ENCODE peak calls at places on chromosomes 3 and 15, in six cellular contexts. One of them, this sample, is unnamed.
A peak's percentile ranks its signal among the peaks of the same experiment; 100 is the strongest.

GRCh38 chr15:29471306-29471705 is 201.7 kb upstream of the NSMCE3 start:
- DNase-seq in germinal center: no peak
- DNase-seq in tibial nerve: no peak
- DNase-seq in ELR: no peak
- DNase-seq in GM20000: no peak
- DNase-seq in T47D: no peak
- DNase-seq in this sample: no peak

GRCh38 chr3:117303446-117303845 is 593.9 kb downstream of the TUSC7 start:
- DNase-seq in germinal center: no peak
- DNase-seq in tibial nerve: no peak
- DNase-seq in ELR: no peak
- DNase-seq in GM20000: no peak
- DNase-seq in T47D: no peak
- DNase-seq in this sample: no peak

GRCh38 chr3:64747682-64748081 is 59.9 kb upstream of the ADAMTS9 start:
- DNase-seq in germinal center: no peak
- DNase-seq in tibial nerve: no peak
- DNase-seq in ELR: no peak
- DNase-seq in GM20000: no peak
- DNase-seq in T47D: no peak
- DNase-seq in this sample: no peak

GRCh38 chr3:174398761-174399160 is 460.4 kb upstream of the NAALADL2 start:
- DNase-seq in germinal center: no peak
- DNase-seq in tibial nerve: no peak
- DNase-seq in ELR: no peak
- DNase-seq in GM20000: no peak
- DNase-seq in T47D: no peak
- DNase-seq in this sample: no peak

GRCh38 chr15:39786444-39787056 is 3.9 kb upstream of the FSIP1 start:
- DNase-seq in germinal center: peak; percentile 29
- DNase-seq in tibial nerve: no peak
- DNase-seq in ELR: peak; percentile 78
- DNase-seq in GM20000: peak; percentile 51
- DNase-seq in T47D: peak; percentile 74
- DNase-seq in this sample: peak; percentile 31

GRCh38 chr15:31327674-31328424 is 1.2 kb downstream of the KLF13 start:
- DNase-seq in germinal center: peak; percentile 60
- DNase-seq in tibial nerve: no peak
- DNase-seq in ELR: peak; percentile 45
- DNase-seq in GM20000: peak; percentile 84
- DNase-seq in T47D: peak; percentile 52
- DNase-seq in this sample: peak; percentile 49

GRCh38 chr15:64507293-64507802 is 47.0 kb downstream of the ZNF609 start:
- DNase-seq in germinal center: peak; percentile 57
- DNase-seq in tibial nerve: peak; percentile 26
- DNase-seq in ELR: peak; percentile 13
- DNase-seq in GM20000: peak; percentile 52
- DNase-seq in T47D: no peak
- DNase-seq in this sample: no peak

GRCh38 chr3:105448338-105448982 is 81.8 kb downstream of the ALCAM start:
- DNase-seq in germinal center: no peak
- DNase-seq in tibial nerve: no peak
- DNase-seq in ELR: no peak
- DNase-seq in GM20000: no peak
- DNase-seq in T47D: no peak
- DNase-seq in this sample: no peak

GRCh38 chr15:32919749-32920414 is 202.1 kb downstream of the GREM1 start:
- DNase-seq in germinal center: no peak
- DNase-seq in tibial nerve: no peak
- DNase-seq in ELR: peak; percentile 74
- DNase-seq in GM20000: no peak
- DNase-seq in T47D: no peak
- DNase-seq in this sample: no peak

GRCh38 chr15:101610628-101611000 is 41.6 kb downstream of the TM2D3 start:
- DNase-seq in germinal center: no peak
- DNase-seq in tibial nerve: no peak
- DNase-seq in ELR: no peak
- DNase-seq in GM20000: no peak
- DNase-seq in T47D: no peak
- DNase-seq in this sample: no peak

GRCh38 chr3:59411694-59412093 is 361.9 kb upstream of the CFAP20DC start:
- DNase-seq in germinal center: no peak
- DNase-seq in tibial nerve: no peak
- DNase-seq in ELR: no peak
- DNase-seq in GM20000: no peak
- DNase-seq in T47D: no peak
- DNase-seq in this sample: no peak

GRCh38 chr3:120419797-120420196 is 31.0 kb downstream of the FSTL1 start:
- DNase-seq in germinal center: no peak
- DNase-seq in tibial nerve: no peak
- DNase-seq in ELR: peak; percentile 51
- DNase-seq in GM20000: no peak
- DNase-seq in T47D: no peak
- DNase-seq in this sample: no peak

GRCh38 chr3:183298708-183299153 is 45.7 kb downstream of the B3GNT5 start:
- DNase-seq in germinal center: no peak
- DNase-seq in tibial nerve: peak; percentile 24
- DNase-seq in ELR: peak; percentile 89
- DNase-seq in GM20000: no peak
- DNase-seq in T47D: no peak
- DNase-seq in this sample: no peak

GRCh38 chr3:2262204-2262603 is 163.5 kb downstream of the CNTN4 start:
- DNase-seq in germinal center: no peak
- DNase-seq in tibial nerve: no peak
- DNase-seq in ELR: no peak
- DNase-seq in GM20000: no peak
- DNase-seq in T47D: no peak
- DNase-seq in this sample: no peak

GRCh38 chr3:129606522-129607390 is at the start of gene PLXND1:
- DNase-seq in germinal center: peak; percentile 82
- DNase-seq in tibial nerve: peak; percentile 53
- DNase-seq in ELR: peak; percentile 58
- DNase-seq in GM20000: peak; percentile 89
- DNase-seq in T47D: peak; percentile 76
- DNase-seq in this sample: peak; percentile 54

GRCh38 chr15:101206173-101206572 is 45.7 kb downstream of the CHSY1 start:
- DNase-seq in germinal center: no peak
- DNase-seq in tibial nerve: no peak
- DNase-seq in ELR: peak; percentile 74
- DNase-seq in GM20000: no peak
- DNase-seq in T47D: no peak
- DNase-seq in this sample: no peak

GRCh38 chr15:72865486-72865885 is 81.9 kb upstream of the ADPGK start:
- DNase-seq in germinal center: no peak
- DNase-seq in tibial nerve: no peak
- DNase-seq in ELR: no peak
- DNase-seq in GM20000: no peak
- DNase-seq in T47D: no peak
- DNase-seq in this sample: no peak

GRCh38 chr3:138781012-138781470 is 53.7 kb downstream of the PIK3CB start:
- DNase-seq in germinal center: no peak
- DNase-seq in tibial nerve: no peak
- DNase-seq in ELR: no peak
- DNase-seq in GM20000: no peak
- DNase-seq in T47D: peak; percentile 48
- DNase-seq in this sample: no peak

GRCh38 chr3:52403271-52403841 is 41.5 kb downstream of the SEMA3G start:
- DNase-seq in germinal center: no peak
- DNase-seq in tibial nerve: no peak
- DNase-seq in ELR: no peak
- DNase-seq in GM20000: no peak
- DNase-seq in T47D: no peak
- DNase-seq in this sample: no peak

GRCh38 chr15:68646751-68647150 is 68.0 kb downstream of the CORO2B start:
- DNase-seq in germinal center: no peak
- DNase-seq in tibial nerve: no peak
- DNase-seq in ELR: no peak
- DNase-seq in GM20000: no peak
- DNase-seq in T47D: no peak
- DNase-seq in this sample: no peak

GRCh38 chr15:81263477-81263876 is 60.5 kb downstream of the STARD5 start:
- DNase-seq in germinal center: no peak
- DNase-seq in tibial nerve: no peak
- DNase-seq in ELR: no peak
- DNase-seq in GM20000: no peak
- DNase-seq in T47D: no peak
- DNase-seq in this sample: no peak

GRCh38 chr15:43104426-43104825 is 1.4 kb downstream of the UBR1 start:
- DNase-seq in germinal center: no peak
- DNase-seq in tibial nerve: no peak
- DNase-seq in ELR: peak; percentile 12
- DNase-seq in GM20000: no peak
- DNase-seq in T47D: no peak
- DNase-seq in this sample: no peak

GRCh38 chr15:40281057-40281850 is 1.6 kb downstream of the ANKRD63 start:
- DNase-seq in germinal center: no peak
- DNase-seq in tibial nerve: no peak
- DNase-seq in ELR: no peak
- DNase-seq in GM20000: no peak
- DNase-seq in T47D: no peak
- DNase-seq in this sample: no peak

GRCh38 chr3:23055733-23056376 is 147.3 kb upstream of the UBE2E2 start:
- DNase-seq in germinal center: no peak
- DNase-seq in tibial nerve: no peak
- DNase-seq in ELR: peak; percentile 89
- DNase-seq in GM20000: no peak
- DNase-seq in T47D: no peak
- DNase-seq in this sample: no peak

GRCh38 chr15:52290800-52291199 is 4.8 kb downstream of the MYO5C start:
- DNase-seq in germinal center: no peak
- DNase-seq in tibial nerve: no peak
- DNase-seq in ELR: no peak
- DNase-seq in GM20000: no peak
- DNase-seq in T47D: no peak
- DNase-seq in this sample: no peak

GRCh38 chr3:169545606-169546005 is 117.9 kb downstream of the MECOM start:
- DNase-seq in germinal center: no peak
- DNase-seq in tibial nerve: no peak
- DNase-seq in ELR: no peak
- DNase-seq in GM20000: no peak
- DNase-seq in T47D: peak; percentile 76
- DNase-seq in this sample: no peak

GRCh38 chr3:37181766-37182165 is 7.4 kb upstream of the LRRFIP2 start:
- DNase-seq in germinal center: no peak
- DNase-seq in tibial nerve: no peak
- DNase-seq in ELR: no peak
- DNase-seq in GM20000: no peak
- DNase-seq in T47D: no peak
- DNase-seq in this sample: no peak

GRCh38 chr3:177733936-177734335 is 536.7 kb upstream of the TBL1XR1 start:
- DNase-seq in germinal center: no peak
- DNase-seq in tibial nerve: no peak
- DNase-seq in ELR: no peak
- DNase-seq in GM20000: no peak
- DNase-seq in T47D: no peak
- DNase-seq in this sample: no peak

GRCh38 chr3:171972965-171973364 is 66.4 kb upstream of the FNDC3B start:
- DNase-seq in germinal center: no peak
- DNase-seq in tibial nerve: peak; percentile 40
- DNase-seq in ELR: no peak
- DNase-seq in GM20000: no peak
- DNase-seq in T47D: no peak
- DNase-seq in this sample: no peak

This sample was measured in NCI-H1930.